ENCODE peak calls at places on chromosomes 1 and 21, in ten cellular contexts. E, N, Z, U, O, F, Y, Q, W and S are unnamed samples.

GRCh38 chr1:83626603-83627002 is 372.3 kb downstream of the TTLL7 start:
- DNase-seq in E (no peak), N (no peak), Z (no peak), U (no peak), O (no peak), F (no peak), Y (no peak), Q (no peak), W (no peak), S (no peak)

GRCh38 chr1:234768171-234768568 is 158.2 kb upstream of the IRF2BP2 start:
- DNase-seq in E (no peak), N (no peak), Z (peak; percentile 33), U (peak; percentile 26), O (peak; percentile 59), F (no peak), Y (peak; percentile 58), Q (no peak), W (no peak), S (no peak)

GRCh38 chr1:27872059-27872801 is at the start of gene THEMIS2:
- DNase-seq in E (peak; percentile 39), N (no peak), Z (peak; percentile 85), U (peak; percentile 67), O (peak; percentile 93), F (no peak), Y (peak; percentile 83), Q (peak; percentile 92), W (peak; percentile 83), S (peak; percentile 76)

GRCh38 chr1:62823556-62823955 is 39.6 kb downstream of the ATG4C start:
- DNase-seq in E (no peak), N (no peak), Z (no peak), U (no peak), O (no peak), F (no peak), Y (no peak), Q (no peak), W (no peak), S (no peak)

GRCh38 chr1:78559680-78560079 is 60.6 kb upstream of the IFI44L start:
- DNase-seq in E (no peak), N (no peak), Z (no peak), U (no peak), O (no peak), F (no peak), Y (no peak), Q (no peak), W (no peak), S (no peak)

GRCh38 chr1:30034627-30035521 is 688.5 kb downstream of the MATN1 start:
- DNase-seq in E (no peak), N (no peak), Z (no peak), U (no peak), O (no peak), F (no peak), Y (no peak), Q (no peak), W (no peak), S (no peak)

GRCh38 chr1:1203561-1204424 is 2.6 kb downstream of the TNFRSF18 start:
- DNase-seq in E (no peak), N (no peak), Z (no peak), U (no peak), O (no peak), F (no peak), Y (no peak), Q (peak; percentile 45), W (no peak), S (peak; percentile 27)

GRCh38 chr1:247241687-247242086 is 14.2 kb upstream of the VN1R5 start:
- DNase-seq in E (no peak), N (no peak), Z (no peak), U (no peak), O (no peak), F (no peak), Y (no peak), Q (no peak), W (no peak), S (no peak)

GRCh38 chr1:185044981-185045792 is at the start of gene RNF2:
- DNase-seq in E (peak; percentile 69), N (peak; percentile 51), Z (peak; percentile 86), U (peak; percentile 80), O (peak; percentile 91), F (peak; percentile 34), Y (peak; percentile 87), Q (peak; percentile 94), W (peak; percentile 92), S (peak; percentile 87)

GRCh38 chr1:100585774-100586173 is 47.8 kb downstream of the GPR88 start:
- DNase-seq in E (no peak), N (no peak), Z (no peak), U (no peak), O (no peak), F (no peak), Y (no peak), Q (no peak), W (no peak), S (no peak)

GRCh38 chr1:201594575-201595245 is 55.8 kb downstream of the NAV1 start:
- DNase-seq in E (no peak), N (no peak), Z (no peak), U (no peak), O (no peak), F (no peak), Y (no peak), Q (no peak), W (peak; percentile 64), S (no peak)

GRCh38 chr1:84096121-84096635 is 47.9 kb upstream of the PRKACB start:
- DNase-seq in E (no peak), N (no peak), Z (no peak), U (no peak), O (no peak), F (no peak), Y (no peak), Q (no peak), W (no peak), S (no peak)

GRCh38 chr21:14603202-14603601 is 57.1 kb upstream of the SAMSN1 start:
- DNase-seq in E (no peak), N (no peak), Z (no peak), U (no peak), O (no peak), F (no peak), Y (no peak), Q (no peak), W (no peak), S (no peak)

GRCh38 chr1:5351366-5351765 is 640.9 kb downstream of the NPHP4 start:
- DNase-seq in E (no peak), N (no peak), Z (no peak), U (no peak), O (no peak), F (no peak), Y (no peak), Q (no peak), W (no peak), S (no peak)

GRCh38 chr1:245583575-245584330 is 429.0 kb downstream of the KIF26B start:
- DNase-seq in E (no peak), N (no peak), Z (no peak), U (no peak), O (no peak), F (no peak), Y (no peak), Q (no peak), W (no peak), S (no peak)

GRCh38 chr1:59071289-59071688 is 225.6 kb upstream of the FGGY start:
- DNase-seq in E (no peak), N (no peak), Z (no peak), U (no peak), O (no peak), F (no peak), Y (no peak), Q (no peak), W (no peak), S (no peak)

GRCh38 chr1:40808444-40808843 is 24.9 kb downstream of the KCNQ4 start:
- DNase-seq in E (no peak), N (no peak), Z (no peak), U (no peak), O (no peak), F (no peak), Y (no peak), Q (no peak), W (no peak), S (no peak)

GRCh38 chr21:38925923-38926322 is 120.2 kb downstream of the ETS2 start:
- DNase-seq in E (peak; percentile 95), N (no peak), Z (no peak), U (no peak), O (no peak), F (no peak), Y (no peak), Q (peak; percentile 84), W (no peak), S (peak; percentile 71)

GRCh38 chr1:72282271-72282656 is at the start of gene NEGR1:
- DNase-seq in E (peak; percentile 77), N (peak; percentile 47), Z (peak; percentile 5), U (peak; percentile 2), O (no peak), F (peak; percentile 13), Y (no peak), Q (peak; percentile 79), W (peak; percentile 51), S (peak; percentile 62)